ENCODE peak calls at places on chromosomes 2 and 18, in ten cellular contexts. A is small intestine; C is naive B cell; Q is activated T-helper 9 cell treated with anti-CD3 and anti-CD28 coated beads, Interleukin-2, amount 50 U/mL, for 16 hours; J is HuH-7; U is frontal cortex; W is activated CD4-positive, alpha-beta T cell treated with anti-CD3 and anti-CD28 coated beads, Interleukin-2, amount 50 U/mL, for 4 hours; X is amygdala; S is stimulated activated CD4-positive, alpha-beta T cell treated with anti-CD3 and anti-CD28 coated beads, TNF-alpha, amount 100 ng/mL, for 4 hours; G is RPMI7951. B is an unnamed sample.

GRCh38 chr2:65349863-65350262 is 82.5 kb downstream of the SPRED2 start:
- DNase-seq in A (peak), C (no peak), Q (no peak), J (no peak), U (no peak), W (no peak), X (no peak), S (no peak), G (peak), B (no peak)

GRCh38 chr2:197359859-197360258 is 49.3 kb upstream of the ANKRD44 start:
- DNase-seq in A (no peak), C (no peak), Q (no peak), J (no peak), U (no peak), W (no peak), X (no peak), S (no peak), G (no peak), B (no peak)

GRCh38 chr18:11909597-11910026 is 1.5 kb upstream of the MPPE1 start:
- DNase-seq in A (peak), C (no peak), Q (no peak), J (peak), U (no peak), W (no peak), X (no peak), S (no peak), G (no peak), B (no peak)

GRCh38 chr2:42926438-42927333 is 134.3 kb upstream of the HAAO start:
- DNase-seq in A (peak), C (no peak), Q (no peak), J (no peak), U (no peak), W (no peak), X (no peak), S (no peak), G (no peak), B (no peak)

GRCh38 chr2:70553334-70553583 is 367 bp downstream of the TGFA start:
- DNase-seq in A (peak), C (no peak), Q (no peak), J (peak), U (no peak), W (peak), X (no peak), S (no peak), G (no peak), B (no peak)

GRCh38 chr2:237319086-237319820 is 94.7 kb downstream of the COL6A3 start:
- DNase-seq in A (peak), C (no peak), Q (no peak), J (no peak), U (no peak), W (no peak), X (no peak), S (no peak), G (no peak), B (no peak)

GRCh38 chr18:46060359-46060841 is 11.7 kb downstream of the PSTPIP2 start:
- DNase-seq in A (peak), C (no peak), Q (no peak), J (no peak), U (no peak), W (no peak), X (no peak), S (no peak), G (no peak), B (no peak)

GRCh38 chr2:232976176-232976575 is 36.9 kb downstream of the NGEF start:
- DNase-seq in A (no peak), C (no peak), Q (no peak), J (no peak), U (no peak), W (no peak), X (no peak), S (no peak), G (no peak), B (no peak)

GRCh38 chr2:231378028-231378722 is 17.3 kb upstream of the B3GNT7 start:
- DNase-seq in A (peak), C (no peak), Q (no peak), J (no peak), U (no peak), W (no peak), X (no peak), S (no peak), G (no peak), B (no peak)

GRCh38 chr2:225122582-225123486 is 80.6 kb upstream of the DOCK10 start:
- DNase-seq in A (no peak), C (no peak), Q (no peak), J (peak), U (no peak), W (peak), X (no peak), S (no peak), G (peak), B (no peak)

GRCh38 chr2:32427672-32428622 is 71.1 kb downstream of the BIRC6 start:
- DNase-seq in A (no peak), C (no peak), Q (no peak), J (no peak), U (no peak), W (no peak), X (no peak), S (no peak), G (no peak), B (no peak)

GRCh38 chr2:3460161-3460560 is 59.2 kb downstream of the ADI1 start:
- DNase-seq in A (no peak), C (no peak), Q (no peak), J (no peak), U (no peak), W (no peak), X (no peak), S (no peak), G (no peak), B (peak)

GRCh38 chr2:167764772-167765341 is 482.5 kb downstream of the STK39 start:
- DNase-seq in A (no peak), C (no peak), Q (no peak), J (no peak), U (no peak), W (no peak), X (no peak), S (no peak), G (no peak), B (no peak)

GRCh38 chr2:193751299-193751698 is 1556.6 kb upstream of the TMEFF2 start:
- DNase-seq in A (no peak), C (no peak), Q (no peak), J (no peak), U (no peak), W (no peak), X (no peak), S (no peak), G (no peak), B (no peak)

GRCh38 chr2:236703310-236703709 is 133.7 kb downstream of the ACKR3 start:
- DNase-seq in A (no peak), C (no peak), Q (no peak), J (no peak), U (no peak), W (no peak), X (no peak), S (no peak), G (no peak), B (no peak)

GRCh38 chr2:233402774-233403173 is 48.5 kb downstream of the DGKD start:
- DNase-seq in A (peak), C (no peak), Q (no peak), J (no peak), U (no peak), W (no peak), X (no peak), S (no peak), G (no peak), B (peak)

B was measured in activated effector memory CD4-positive, alpha-beta T cell treated with anti-CD3 and anti-CD28 coated beads, Interleukin-2, amount 50 U/mL, for 16 hours.